ENCODE peak calls at places on chromosomes 1 and 21, in five cellular contexts. One of them, this sample, is unnamed.

GRCh38 chr1:67031848-67032247 is 22.1 kb downstream of the SLC35D1 start:
- DNase-seq in NCI-H1694 treated with DMSO at 0.1 percent for 48 hours: no peak
- DNase-seq in nephron progenitor cell: no peak
- DNase-seq in frontal cortex: no peak
- DNase-seq in choroid plexus epithelial cell: no peak
- DNase-seq in this sample: no peak

GRCh38 chr1:22826630-22827580 is 116.3 kb downstream of the EPHB2 start:
- DNase-seq in NCI-H1694 treated with DMSO at 0.1 percent for 48 hours: no peak
- DNase-seq in choroid plexus epithelial cell: no peak
- DNase-seq in frontal cortex: no peak
- DNase-seq in nephron progenitor cell: no peak
- DNase-seq in this sample: no peak

GRCh38 chr1:33410091-33410701 is 20.7 kb downstream of the PHC2 start:
- DNase-seq in frontal cortex: no peak
- DNase-seq in nephron progenitor cell: no peak
- DNase-seq in choroid plexus epithelial cell: peak
- DNase-seq in NCI-H1694 treated with DMSO at 0.1 percent for 48 hours: no peak
- DNase-seq in this sample: peak

GRCh38 chr1:199774433-199775089 is 252.9 kb upstream of the NR5A2 start:
- DNase-seq in choroid plexus epithelial cell: peak
- DNase-seq in frontal cortex: no peak
- DNase-seq in NCI-H1694 treated with DMSO at 0.1 percent for 48 hours: no peak
- DNase-seq in nephron progenitor cell: no peak
- DNase-seq in this sample: no peak

GRCh38 chr1:151526735-151527520 is 13.2 kb upstream of the TUFT1 start:
- DNase-seq in frontal cortex: no peak
- DNase-seq in choroid plexus epithelial cell: no peak
- DNase-seq in nephron progenitor cell: no peak
- DNase-seq in NCI-H1694 treated with DMSO at 0.1 percent for 48 hours: no peak
- DNase-seq in this sample: no peak

GRCh38 chr21:46253610-46254124 is 25.1 kb upstream of the LSS start:
- DNase-seq in nephron progenitor cell: no peak
- DNase-seq in NCI-H1694 treated with DMSO at 0.1 percent for 48 hours: no peak
- DNase-seq in choroid plexus epithelial cell: peak
- DNase-seq in frontal cortex: no peak
- DNase-seq in this sample: no peak

GRCh38 chr1:209755926-209756607 is at the start of gene TRAF3IP3:
- DNase-seq in choroid plexus epithelial cell: peak
- DNase-seq in frontal cortex: no peak
- DNase-seq in nephron progenitor cell: no peak
- DNase-seq in NCI-H1694 treated with DMSO at 0.1 percent for 48 hours: no peak
- DNase-seq in this sample: no peak

GRCh38 chr1:31663622-31664452 is 19.2 kb upstream of the PEF1 start:
- DNase-seq in nephron progenitor cell: peak
- DNase-seq in NCI-H1694 treated with DMSO at 0.1 percent for 48 hours: peak
- DNase-seq in frontal cortex: peak
- DNase-seq in choroid plexus epithelial cell: peak
- DNase-seq in this sample: peak

GRCh38 chr21:16533692-16534407 is 804.1 kb downstream of the USP25 start:
- DNase-seq in nephron progenitor cell: no peak
- DNase-seq in choroid plexus epithelial cell: no peak
- DNase-seq in NCI-H1694 treated with DMSO at 0.1 percent for 48 hours: no peak
- DNase-seq in frontal cortex: no peak
- DNase-seq in this sample: no peak

GRCh38 chr1:91885716-91886506 is at the start of gene TGFBR3:
- DNase-seq in NCI-H1694 treated with DMSO at 0.1 percent for 48 hours: peak
- DNase-seq in nephron progenitor cell: peak
- DNase-seq in choroid plexus epithelial cell: peak
- DNase-seq in frontal cortex: peak
- DNase-seq in this sample: peak

GRCh38 chr1:229130028-229130668 is 140.8 kb upstream of the RAB4A start:
- DNase-seq in choroid plexus epithelial cell: no peak
- DNase-seq in frontal cortex: no peak
- DNase-seq in NCI-H1694 treated with DMSO at 0.1 percent for 48 hours: no peak
- DNase-seq in nephron progenitor cell: no peak
- DNase-seq in this sample: no peak

GRCh38 chr1:223771469-223771813 is 59.1 kb downstream of the CAPN2 start:
- DNase-seq in choroid plexus epithelial cell: peak
- DNase-seq in nephron progenitor cell: no peak
- DNase-seq in NCI-H1694 treated with DMSO at 0.1 percent for 48 hours: no peak
- DNase-seq in frontal cortex: no peak
- DNase-seq in this sample: no peak

GRCh38 chr1:225460737-225461532 is 33.1 kb upstream of the LBR start:
- DNase-seq in frontal cortex: no peak
- DNase-seq in nephron progenitor cell: no peak
- DNase-seq in NCI-H1694 treated with DMSO at 0.1 percent for 48 hours: no peak
- DNase-seq in choroid plexus epithelial cell: no peak
- DNase-seq in this sample: no peak

GRCh38 chr1:227943354-227943753 is 4.4 kb downstream of the WNT9A start:
- DNase-seq in NCI-H1694 treated with DMSO at 0.1 percent for 48 hours: no peak
- DNase-seq in choroid plexus epithelial cell: no peak
- DNase-seq in nephron progenitor cell: no peak
- DNase-seq in frontal cortex: no peak
- DNase-seq in this sample: no peak

GRCh38 chr21:42556960-42557359 is 43.3 kb downstream of the SLC37A1 start:
- DNase-seq in choroid plexus epithelial cell: peak
- DNase-seq in NCI-H1694 treated with DMSO at 0.1 percent for 48 hours: no peak
- DNase-seq in frontal cortex: no peak
- DNase-seq in nephron progenitor cell: peak
- DNase-seq in this sample: no peak

GRCh38 chr1:53337499-53337898 is 9.6 kb upstream of the LRP8 start:
- DNase-seq in NCI-H1694 treated with DMSO at 0.1 percent for 48 hours: no peak
- DNase-seq in choroid plexus epithelial cell: no peak
- DNase-seq in frontal cortex: no peak
- DNase-seq in nephron progenitor cell: no peak
- DNase-seq in this sample: no peak

GRCh38 chr1:26721669-26722355 is 26.0 kb downstream of the ARID1A start:
- DNase-seq in nephron progenitor cell: no peak
- DNase-seq in frontal cortex: no peak
- DNase-seq in choroid plexus epithelial cell: no peak
- DNase-seq in NCI-H1694 treated with DMSO at 0.1 percent for 48 hours: no peak
- DNase-seq in this sample: no peak

GRCh38 chr1:180887841-180888240 is 24.9 kb upstream of the KIAA1614 start:
- DNase-seq in choroid plexus epithelial cell: no peak
- DNase-seq in nephron progenitor cell: no peak
- DNase-seq in frontal cortex: no peak
- DNase-seq in NCI-H1694 treated with DMSO at 0.1 percent for 48 hours: no peak
- DNase-seq in this sample: no peak

GRCh38 chr21:46634966-46635323 is 529 bp upstream of the PRMT2 start:
- DNase-seq in nephron progenitor cell: no peak
- DNase-seq in choroid plexus epithelial cell: peak
- DNase-seq in frontal cortex: peak
- DNase-seq in NCI-H1694 treated with DMSO at 0.1 percent for 48 hours: peak
- DNase-seq in this sample: peak

GRCh38 chr1:212827831-212828278 is 19.6 kb downstream of the SPATA45 start:
- DNase-seq in frontal cortex: no peak
- DNase-seq in choroid plexus epithelial cell: no peak
- DNase-seq in NCI-H1694 treated with DMSO at 0.1 percent for 48 hours: no peak
- DNase-seq in nephron progenitor cell: no peak
- DNase-seq in this sample: no peak

GRCh38 chr1:111989531-111990025 is at the start of gene KCND3:
- DNase-seq in frontal cortex: peak
- DNase-seq in NCI-H1694 treated with DMSO at 0.1 percent for 48 hours: no peak
- DNase-seq in nephron progenitor cell: peak
- DNase-seq in choroid plexus epithelial cell: peak
- DNase-seq in this sample: peak

GRCh38 chr21:37710555-37711293 is 205.5 kb downstream of the KCNJ6 start:
- DNase-seq in frontal cortex: no peak
- DNase-seq in nephron progenitor cell: no peak
- DNase-seq in choroid plexus epithelial cell: peak
- DNase-seq in NCI-H1694 treated with DMSO at 0.1 percent for 48 hours: peak
- DNase-seq in this sample: peak

GRCh38 chr1:185969524-185969991 is 235.4 kb downstream of the HMCN1 start:
- DNase-seq in frontal cortex: no peak
- DNase-seq in NCI-H1694 treated with DMSO at 0.1 percent for 48 hours: no peak
- DNase-seq in choroid plexus epithelial cell: no peak
- DNase-seq in nephron progenitor cell: no peak
- DNase-seq in this sample: no peak

This sample was measured in cerebellum.